ENCODE peak calls at places on chromosomes 11 and 22, in eight cellular contexts. H, A, M, P, R, U, D and Y are unnamed samples.
A peak's percentile ranks its signal among the peaks of the same experiment; 100 is the strongest.

GRCh38 chr22:41485033-41485432 is 16.1 kb downstream of the ACO2 start:
- DNase-seq in R (no peak), A (no peak), D (no peak), M (no peak), U (no peak), P (no peak), H (no peak), Y (no peak)

GRCh38 chr11:131924446-131925240 is 554.2 kb downstream of the NTM start:
- DNase-seq in P (no peak), R (no peak), H (no peak), U (peak; percentile 53), A (no peak), D (no peak), M (peak; percentile 87), Y (no peak)

GRCh38 chr22:26398741-26399153 is 30.3 kb upstream of the ASPHD2 start:
- DNase-seq in P (peak; percentile 67), R (peak; percentile 40), D (no peak), A (peak; percentile 83), U (peak; percentile 15), H (peak; percentile 43), M (peak; percentile 21), Y (peak; percentile 62)

GRCh38 chr11:26960265-26960664 is 33.6 kb upstream of the FIBIN start:
- DNase-seq in D (no peak), H (no peak), A (peak; percentile 91), P (no peak), R (no peak), U (no peak), M (no peak), Y (no peak)

GRCh38 chr11:1920128-1920908 is 815 bp downstream of the TNNT3 start:
- DNase-seq in R (peak; percentile 30), P (no peak), A (no peak), M (no peak), D (no peak), U (no peak), H (no peak), Y (no peak)

GRCh38 chr22:49958961-49959781 is 1.4 kb upstream of the PIM3 start:
- DNase-seq in R (peak; percentile 33), A (no peak), D (no peak), H (peak; percentile 6), P (peak; percentile 74), U (peak; percentile 44), M (no peak), Y (peak; percentile 51)

GRCh38 chr11:29446132-29446531 is 570.7 kb downstream of the KCNA4 start:
- DNase-seq in R (no peak), U (no peak), M (no peak), H (no peak), D (no peak), A (no peak), P (no peak), Y (no peak)

GRCh38 chr11:67303132-67303988 is at the start of gene SSH3:
- DNase-seq in D (no peak), P (peak; percentile 89), R (peak; percentile 82), U (peak; percentile 85), H (peak; percentile 92), A (peak; percentile 66), M (no peak), Y (peak; percentile 54)

GRCh38 chr11:76380161-76380976 is 563 bp downstream of the THAP12 start:
- DNase-seq in D (no peak), M (peak; percentile 1), A (peak; percentile 29), H (no peak), R (peak; percentile 45), P (peak; percentile 67), U (peak; percentile 40), Y (peak; percentile 58)

GRCh38 chr22:49295851-49296560 is 531.7 kb downstream of the BRD1 start:
- DNase-seq in P (peak; percentile 51), R (no peak), M (no peak), A (no peak), U (no peak), H (no peak), D (no peak), Y (no peak)

GRCh38 chr11:119167933-119168332 is 592 bp upstream of the NLRX1 start:
- DNase-seq in H (peak; percentile 44), R (no peak), P (no peak), A (peak; percentile 91), U (no peak), M (no peak), D (no peak), Y (no peak)

GRCh38 chr11:65040520-65041205 is 347 bp upstream of the SAC3D1 start:
- DNase-seq in U (peak; percentile 85), P (peak; percentile 93), D (peak; percentile 58), R (peak; percentile 93), A (peak; percentile 91), H (peak; percentile 91), M (peak; percentile 76), Y (peak; percentile 88)

GRCh38 chr11:629237-629583 is 2.2 kb upstream of the SCT start:
- DNase-seq in R (no peak), D (no peak), P (no peak), U (no peak), M (no peak), H (no peak), A (no peak), Y (no peak)

GRCh38 chr22:39715778-39716495 is 145.4 kb downstream of the CACNA1I start:
- DNase-seq in M (no peak), P (peak; percentile 44), R (no peak), A (no peak), H (no peak), D (no peak), U (no peak), Y (no peak)

GRCh38 chr11:67439321-67440228 is 2.1 kb upstream of the PTPRCAP start:
- DNase-seq in M (no peak), A (peak; percentile 53), R (peak; percentile 48), P (peak; percentile 84), U (no peak), D (no peak), H (peak; percentile 56), Y (no peak)

GRCh38 chr22:48070760-48071159 is 1308.3 kb downstream of the TBC1D22A start:
- DNase-seq in R (no peak), D (no peak), H (no peak), M (no peak), U (no peak), P (no peak), A (no peak), Y (no peak)

GRCh38 chr11:132177106-132177505 is 806.7 kb downstream of the NTM start:
- DNase-seq in D (no peak), U (no peak), P (no peak), H (no peak), M (peak; percentile 19), A (peak; percentile 71), R (no peak), Y (no peak)

GRCh38 chr22:19760652-19761002 is at the start of gene TBX1:
- DNase-seq in P (no peak), R (no peak), A (no peak), U (no peak), H (no peak), D (no peak), M (no peak), Y (no peak)

GRCh38 chr11:78022397-78023396 is at the start of gene KCTD14:
- DNase-seq in M (no peak), U (peak; percentile 77), A (peak; percentile 29), D (no peak), H (peak; percentile 91), P (no peak), R (peak; percentile 33), Y (peak; percentile 32)

GRCh38 chr11:14423633-14424032 is 64.7 kb upstream of the RRAS2 start:
- DNase-seq in U (no peak), D (no peak), A (no peak), P (no peak), R (no peak), M (no peak), H (no peak), Y (no peak)

GRCh38 chr22:45335021-45335818 is 25.5 kb downstream of the FAM118A start:
- DNase-seq in P (no peak), R (peak; percentile 89), A (peak; percentile 34), H (peak; percentile 94), M (no peak), D (no peak), U (no peak), Y (peak; percentile 42)
- TF ChIP-seq CTCF in P (no peak), R (peak; percentile 6), A (peak; percentile 34), H (no peak), M (no peak), D (peak; percentile 16), U (no peak), Y (peak; percentile 22)

GRCh38 chr11:127492025-127492424 is 491.5 kb upstream of the KIRREL3 start:
- DNase-seq in D (no peak), P (no peak), R (no peak), A (no peak), H (no peak), M (peak; percentile 45), U (no peak), Y (no peak)

GRCh38 chr11:127496165-127496564 is 495.6 kb upstream of the KIRREL3 start:
- DNase-seq in H (no peak), P (no peak), R (no peak), A (no peak), D (no peak), U (no peak), M (no peak), Y (no peak)

GRCh38 chr11:127491589-127491988 is 491.0 kb upstream of the KIRREL3 start:
- DNase-seq in M (no peak), H (no peak), D (no peak), P (no peak), U (no peak), R (no peak), A (no peak), Y (no peak)

GRCh38 chr11:127490896-127491295 is 490.3 kb upstream of the KIRREL3 start:
- DNase-seq in H (no peak), D (no peak), A (no peak), U (no peak), R (no peak), M (no peak), P (no peak), Y (no peak)

GRCh38 chr11:127493330-127493729 is 492.8 kb upstream of the KIRREL3 start:
- DNase-seq in D (no peak), M (no peak), A (peak; percentile 22), U (no peak), H (no peak), P (no peak), R (no peak), Y (no peak)
- TF ChIP-seq CTCF in D (no peak), M (peak; percentile 50), A (peak; percentile 45), U (peak; percentile 12), H (no peak), P (no peak), R (no peak), Y (peak; percentile 63)

GRCh38 chr11:114058026-114058706 is 1.3 kb upstream of the ZBTB16 start:
- DNase-seq in M (no peak), H (peak; percentile 43), D (no peak), A (peak; percentile 35), R (peak; percentile 71), P (peak; percentile 80), U (no peak), Y (no peak)
- TF ChIP-seq CTCF in M (no peak), H (no peak), D (no peak), A (no peak), R (no peak), P (no peak), U (no peak), Y (no peak)

DNA sequence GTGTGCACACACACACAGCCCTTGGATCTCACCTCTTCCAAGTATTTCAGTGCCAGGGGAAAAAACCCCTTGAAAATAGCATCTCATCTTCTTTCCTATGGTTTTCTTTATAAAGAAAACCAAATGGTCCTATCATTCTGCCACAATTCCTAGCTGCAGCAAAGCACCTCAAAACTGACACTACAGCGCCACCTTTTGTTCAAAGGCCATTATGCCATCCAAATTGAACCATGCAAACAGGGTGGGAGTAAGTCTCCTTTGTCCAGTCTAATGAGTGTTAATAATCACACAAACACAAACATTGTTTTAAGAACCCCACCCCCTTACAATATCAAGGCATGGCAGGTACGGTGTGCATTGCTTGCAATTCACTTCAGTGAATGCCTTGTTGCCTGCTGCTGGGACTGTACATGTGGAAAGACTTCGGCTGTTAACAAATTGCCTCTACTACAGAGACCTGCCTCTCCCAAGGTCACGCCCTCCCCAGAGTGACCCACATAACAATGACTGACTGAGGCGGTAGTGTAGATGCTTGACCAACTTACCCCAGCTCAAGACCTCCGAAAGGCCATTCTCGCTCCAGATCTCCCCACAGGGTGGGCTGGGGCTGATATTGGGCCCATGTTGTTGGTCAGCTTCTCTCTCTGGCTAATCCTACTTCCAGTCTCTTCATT is 31.7 kb downstream of the FAM181B start:
- DNase-seq in R (no peak), D (no peak), A (peak; percentile 55), M (no peak), U (no peak), H (no peak), P (no peak), Y (peak; percentile 56)
- TF ChIP-seq CTCF in R (peak; percentile 40), D (peak; percentile 30), A (peak; percentile 82), M (peak; percentile 73), U (peak; percentile 36), H (no peak), P (peak; percentile 40), Y (peak; percentile 84)